ENCODE peak calls at places on chromosomes 6 and 20, in six cellular contexts. Z is HepG2, O is K562, J is HCT116, P is H1, C is GM12878. T is an unnamed sample.

GRCh38 chr6:4369616-4370015 is 234.2 kb upstream of the ECI2 start:
- DNase-seq in Z (no peak), O (no peak), J (no peak), P (no peak), C (no peak), T (no peak)

GRCh38 chr6:169188051-169188863 is 65.4 kb downstream of the THBS2 start:
- DNase-seq in Z (no peak), O (no peak), J (no peak), P (no peak), C (no peak), T (no peak)

GRCh38 chr20:15992564-15992963 is 580.7 kb downstream of the KIF16B start:
- DNase-seq in Z (no peak), O (no peak), J (no peak), P (no peak), C (no peak), T (no peak)

GRCh38 chr20:22515264-22515663 is 69.1 kb downstream of the FOXA2 start:
- DNase-seq in Z (no peak), O (no peak), J (no peak), P (no peak), C (no peak), T (no peak)

GRCh38 chr6:122389704-122390103 is 9.7 kb upstream of the HSF2 start:
- DNase-seq in Z (peak), O (no peak), J (no peak), P (no peak), C (no peak), T (no peak)

GRCh38 chr6:118744261-118744941 is 93.0 kb upstream of the CEP85L start:
- DNase-seq in Z (no peak), O (no peak), J (no peak), P (no peak), C (no peak), T (no peak)

GRCh38 chr6:117227245-117227962 is 38.0 kb upstream of the VGLL2 start:
- DNase-seq in Z (no peak), O (no peak), J (no peak), P (no peak), C (no peak), T (no peak)

GRCh38 chr20:32474967-32475819 is 109.9 kb downstream of the NOL4L start:
- DNase-seq in Z (peak), O (peak), J (no peak), P (no peak), C (no peak), T (no peak)

GRCh38 chr6:151179321-151179720 is 60.4 kb upstream of the AKAP12 start:
- DNase-seq in Z (no peak), O (no peak), J (no peak), P (no peak), C (no peak), T (no peak)

GRCh38 chr20:15018966-15019365 is 681.6 kb upstream of the FLRT3 start:
- DNase-seq in Z (no peak), O (no peak), J (no peak), P (no peak), C (no peak), T (no peak)

GRCh38 chr20:33130553-33130952 is 37.4 kb upstream of the BPIFA2 start:
- DNase-seq in Z (no peak), O (no peak), J (no peak), P (no peak), C (no peak), T (no peak)

GRCh38 chr6:126113261-126113660 is 126.9 kb downstream of the TRMT11 start:
- DNase-seq in Z (no peak), O (no peak), J (no peak), P (no peak), C (no peak), T (no peak)

GRCh38 chr6:52482903-52483670 is 62.9 kb downstream of the EFHC1 start:
- DNase-seq in Z (peak), O (peak), J (no peak), P (no peak), C (no peak), T (no peak)

GRCh38 chr6:1657116-1657776 is 47.5 kb downstream of the FOXC1 start:
- DNase-seq in Z (no peak), O (no peak), J (no peak), P (no peak), C (no peak), T (no peak)

GRCh38 chr6:158752613-158753012 is 66.6 kb downstream of the EZR start:
- DNase-seq in Z (no peak), O (no peak), J (no peak), P (no peak), C (no peak), T (no peak)

GRCh38 chr20:56506103-56506502 is 18.4 kb upstream of the FAM209A start:
- DNase-seq in Z (no peak), O (no peak), J (no peak), P (no peak), C (no peak), T (no peak)

GRCh38 chr6:133906050-133906449 is 17.1 kb downstream of the TCF21 start:
- DNase-seq in Z (no peak), O (no peak), J (no peak), P (no peak), C (no peak), T (no peak)

GRCh38 chr20:32509639-32510066 is 75.5 kb downstream of the NOL4L start:
- DNase-seq in Z (peak), O (no peak), J (no peak), P (no peak), C (no peak), T (no peak)

GRCh38 chr6:75233097-75233615 is 10.4 kb downstream of the COX7A2 start:
- DNase-seq in Z (no peak), O (no peak), J (no peak), P (no peak), C (no peak), T (no peak)

GRCh38 chr6:38445321-38445720 is 194.4 kb downstream of the BTBD9 start:
- DNase-seq in Z (no peak), O (no peak), J (no peak), P (no peak), C (no peak), T (no peak)

GRCh38 chr6:149176971-149177667 is 140.4 kb upstream of the TAB2 start:
- DNase-seq in Z (peak), O (no peak), J (no peak), P (no peak), C (no peak), T (no peak)

GRCh38 chr6:132669690-132670291 is 10.8 kb upstream of the TAAR1 start:
- DNase-seq in Z (peak), O (peak), J (peak), P (no peak), C (no peak), T (no peak)

GRCh38 chr20:34333786-34334185 is 29.3 kb upstream of the ITCH start:
- DNase-seq in Z (no peak), O (no peak), J (no peak), P (no peak), C (no peak), T (no peak)

GRCh38 chr6:894274-894673 is 201.3 kb upstream of the EXOC2 start:
- DNase-seq in Z (no peak), O (peak), J (no peak), P (no peak), C (no peak), T (no peak)

GRCh38 chr20:58755751-58756524 is 63.3 kb downstream of the NPEPL1 start:
- DNase-seq in Z (no peak), O (no peak), J (no peak), P (no peak), C (no peak), T (no peak)

GRCh38 chr6:43669050-43669921 is 18.3 kb downstream of the MRPS18A start:
- DNase-seq in Z (no peak), O (peak), J (no peak), P (no peak), C (no peak), T (no peak)

GRCh38 chr6:135546680-135547418 is 49.3 kb upstream of the AHI1 start:
- DNase-seq in Z (no peak), O (no peak), J (no peak), P (no peak), C (no peak), T (no peak)

GRCh38 chr6:28606424-28607391 is 81.0 kb downstream of the GPX5 start:
- DNase-seq in Z (peak), O (peak), J (peak), P (no peak), C (peak), T (peak)

GRCh38 chr20:31985152-31985551 is 17.2 kb downstream of the XKR7 start:
- DNase-seq in Z (no peak), O (no peak), J (no peak), P (no peak), C (no peak), T (no peak)

GRCh38 chr6:90446164-90446563 is 140.7 kb downstream of the MAP3K7 start:
- DNase-seq in Z (no peak), O (no peak), J (no peak), P (no peak), C (no peak), T (no peak)

GRCh38 chr6:160139420-160139851 is 17.8 kb downstream of the SLC22A1 start:
- DNase-seq in Z (no peak), O (no peak), J (no peak), P (no peak), C (no peak), T (no peak)

GRCh38 chr20:37356387-37356786 is 10.4 kb downstream of the SRC start:
- DNase-seq in Z (no peak), O (no peak), J (no peak), P (no peak), C (no peak), T (no peak)

GRCh38 chr6:17226766-17227338 is 54.3 kb upstream of the RBM24 start:
- DNase-seq in Z (no peak), O (no peak), J (no peak), P (no peak), C (no peak), T (no peak)

GRCh38 chr6:53437557-53438202 is 88.9 kb upstream of the ELOVL5 start:
- DNase-seq in Z (peak), O (peak), J (peak), P (no peak), C (peak), T (peak)

GRCh38 chr6:3748208-3748701 is 3.3 kb downstream of the PXDC1 start:
- DNase-seq in Z (peak), O (peak), J (peak), P (no peak), C (no peak), T (no peak)

GRCh38 chr6:46967950-46968349 is 46.2 kb upstream of the ADGRF5 start:
- DNase-seq in Z (no peak), O (no peak), J (no peak), P (no peak), C (no peak), T (no peak)

GRCh38 chr20:49586967-49587587 is 19.1 kb upstream of the PTGIS start:
- DNase-seq in Z (no peak), O (no peak), J (no peak), P (no peak), C (no peak), T (no peak)

GRCh38 chr6:26331809-26332226 is 33.2 kb upstream of the BTN3A2 start:
- DNase-seq in Z (no peak), O (peak), J (no peak), P (no peak), C (no peak), T (no peak)

GRCh38 chr6:57421503-57421902 is 104.1 kb downstream of the PRIM2 start:
- DNase-seq in Z (no peak), O (no peak), J (no peak), P (no peak), C (peak), T (no peak)
- H3K4me3 ChIP-seq in Z (no peak), O (no peak), J (no peak), P (no peak), C (peak), T (no peak)

GRCh38 chr6:161139766-161140553 is 133.9 kb downstream of the AGPAT4 start:
- DNase-seq in Z (no peak), O (peak), J (no peak), P (no peak), C (no peak), T (peak)
- TF ChIP-seq ZNF274 in Z (no peak), O (no peak), J (no peak), P (no peak), C (no peak), T (no peak)

DNA sequence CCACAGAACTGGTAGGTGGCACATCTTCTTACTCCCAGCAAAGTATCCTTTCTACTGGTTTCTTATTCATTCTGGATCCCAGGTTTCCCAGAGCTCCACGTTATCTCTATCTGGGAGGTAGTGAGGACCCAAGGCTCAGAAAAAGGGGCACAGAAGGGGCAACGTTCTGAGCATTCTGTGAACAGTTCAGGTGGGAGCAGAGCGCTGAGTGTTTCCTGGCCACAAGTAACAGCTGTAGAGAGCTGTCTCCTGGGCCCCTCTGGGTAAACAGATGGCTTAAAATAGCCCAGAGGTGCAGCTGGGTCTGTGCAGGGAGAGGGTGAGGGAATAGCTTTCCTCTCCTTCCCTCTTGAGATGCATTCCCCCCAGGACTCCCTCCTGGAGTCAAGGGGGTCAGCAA is 2.1 kb downstream of the APOBEC2 start:
- DNase-seq in Z (no peak), O (no peak), J (no peak), P (no peak), C (no peak), T (no peak)
- H3K9ac ChIP-seq in Z (peak), O (no peak), J (no peak), P (no peak), C (no peak), T (no peak)

GRCh38 chr20:54494303-54495006 is 19.1 kb downstream of the DOK5 start:
- DNase-seq in Z (no peak), O (no peak), J (no peak), P (no peak), C (no peak), T (no peak)

GRCh38 chr20:54502179-54502578 is 26.8 kb downstream of the DOK5 start:
- DNase-seq in Z (no peak), O (no peak), J (no peak), P (no peak), C (no peak), T (no peak)

GRCh38 chr20:54499111-54499510 is 23.7 kb downstream of the DOK5 start:
- DNase-seq in Z (no peak), O (no peak), J (no peak), P (no peak), C (no peak), T (no peak)

DNA sequence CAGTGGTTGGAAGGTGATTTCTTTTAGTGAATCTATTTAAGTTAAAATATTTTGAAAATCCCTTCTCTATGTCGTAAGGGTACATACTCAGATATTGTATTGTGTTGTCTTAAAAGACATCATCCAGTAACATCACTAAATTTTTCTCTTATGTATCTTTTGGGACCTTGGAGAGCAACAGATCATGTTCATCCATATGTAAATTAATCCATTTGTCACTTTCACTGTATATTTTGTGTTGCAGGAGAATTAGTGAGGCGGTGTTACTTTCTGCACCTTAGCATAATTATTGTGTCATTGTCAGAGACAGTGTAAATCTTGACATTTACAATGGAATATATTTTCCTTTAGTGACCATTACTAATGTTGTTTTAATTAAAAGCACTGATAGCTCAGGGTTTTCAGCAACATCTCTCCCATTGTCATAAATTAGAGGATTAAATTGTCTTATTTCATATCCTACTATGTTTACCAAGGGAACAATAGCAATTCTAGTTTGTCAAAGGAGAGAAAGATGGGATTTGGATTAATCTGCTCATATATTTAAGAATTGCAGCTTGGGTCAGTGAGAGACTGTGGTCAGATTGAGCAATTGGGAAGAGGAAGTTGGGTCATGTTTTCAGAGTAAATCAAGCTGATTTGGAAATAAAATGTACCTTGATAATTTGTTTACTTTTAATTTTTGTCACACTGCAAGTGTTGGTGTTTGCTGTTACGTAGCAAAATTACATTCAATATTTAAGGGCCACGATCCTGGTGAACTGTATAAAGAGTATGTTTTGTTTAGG is 22.7 kb downstream of the DOK5 start:
- DNase-seq in Z (no peak), O (no peak), J (no peak), P (no peak), C (no peak), T (no peak)
- H3K4me3 ChIP-seq in Z (no peak), O (no peak), J (no peak), P (no peak), C (no peak), T (no peak)

DNA sequence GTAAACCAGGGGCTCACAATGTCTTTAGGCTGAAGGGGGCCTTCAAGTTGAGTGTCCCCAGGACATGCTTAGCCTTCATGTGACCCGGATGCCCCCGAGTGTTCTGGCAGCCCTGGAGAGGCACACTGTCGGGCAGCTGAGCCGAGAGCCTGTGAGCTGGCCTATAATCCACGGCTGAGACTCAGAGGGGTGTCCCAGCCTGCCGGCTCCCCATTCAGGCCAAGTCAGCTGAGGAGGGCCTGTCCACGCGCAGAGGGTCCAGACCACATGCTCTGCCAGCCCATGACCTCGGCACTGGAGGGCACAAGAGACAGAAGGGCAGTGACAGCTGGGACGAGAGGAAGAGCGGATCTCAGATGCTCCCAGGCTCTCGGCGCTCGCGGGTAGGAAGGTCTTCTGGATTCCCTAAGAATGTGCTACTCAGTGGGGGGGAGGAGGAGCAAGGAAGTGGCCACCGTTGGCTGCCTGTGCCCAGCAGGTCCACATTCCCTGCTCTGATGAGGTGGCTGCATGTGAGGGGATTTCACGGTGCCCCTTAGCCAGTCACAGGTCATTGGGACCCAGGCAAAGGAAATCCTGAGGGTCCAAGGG is 224.7 kb downstream of the NRN1 start:
- DNase-seq in Z (no peak), O (no peak), J (no peak), P (no peak), C (no peak), T (no peak)
- TF ChIP-seq ZNF274 in Z (no peak), O (no peak), J (no peak), P (no peak), C (no peak), T (no peak)

GRCh38 chr20:62120365-62120762 is 1.9 kb upstream of the LSM14B start:
- DNase-seq in Z (no peak), O (no peak), J (no peak), P (no peak), C (no peak), T (no peak)

GRCh38 chr20:62118113-62119043 is 3.9 kb upstream of the LSM14B start:
- DNase-seq in Z (no peak), O (no peak), J (no peak), P (no peak), C (no peak), T (no peak)

GRCh38 chr20:62120990-62121775 is 1.1 kb upstream of the LSM14B start:
- DNase-seq in Z (no peak), O (peak), J (peak), P (no peak), C (no peak), T (no peak)

GRCh38 chr20:62119101-62119500 is 3.2 kb upstream of the LSM14B start:
- DNase-seq in Z (no peak), O (no peak), J (no peak), P (no peak), C (no peak), T (no peak)

DNA sequence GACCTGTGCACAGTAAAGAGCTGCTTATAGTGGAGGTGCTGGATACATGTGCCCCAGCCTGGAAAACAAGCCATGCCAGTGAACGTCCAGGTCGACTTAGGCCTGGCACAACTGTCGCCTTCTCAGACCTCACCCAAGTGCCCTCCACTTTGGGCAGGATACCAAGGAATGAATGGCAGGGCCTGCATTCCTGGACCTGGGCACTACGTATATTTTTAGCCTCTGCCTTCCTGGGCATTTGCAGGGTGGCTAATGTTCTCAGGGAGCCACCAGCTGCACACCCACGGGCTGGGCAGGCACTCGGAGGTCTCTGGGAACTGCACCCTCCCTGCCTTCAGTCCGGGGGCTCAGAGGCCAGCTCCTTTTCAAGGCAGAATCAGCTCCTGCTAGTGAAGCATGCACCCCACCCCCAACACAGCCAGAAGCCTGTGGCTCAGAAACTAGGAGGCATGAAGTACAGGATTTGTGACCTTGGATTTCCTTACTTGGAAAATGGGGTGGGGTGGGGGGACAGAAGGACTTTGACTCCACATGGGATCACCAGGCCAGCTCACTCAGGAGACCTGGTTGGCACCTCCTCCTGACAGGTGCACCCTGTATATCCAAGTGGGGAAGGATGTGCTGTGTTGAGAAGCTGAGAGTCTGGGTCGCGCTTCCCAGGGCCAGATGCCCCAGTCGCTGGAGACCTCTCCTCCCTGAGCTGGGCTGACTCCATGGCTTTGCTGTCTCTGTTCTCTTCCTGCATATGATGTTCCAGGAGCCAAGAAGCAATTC is 2.5 kb upstream of the LSM14B start:
- DNase-seq in Z (peak), O (no peak), J (no peak), P (no peak), C (no peak), T (no peak)
- H3K9ac ChIP-seq in Z (peak), O (peak), J (no peak), P (no peak), C (no peak), T (no peak)